ENCODE peak calls at places on chromosomes 7 and 10, in six cellular contexts. P is fibroblast of lung, A is sigmoid colon, E is EH, L is frontal cortex, V is H7. O is an unnamed sample.

GRCh38 chr7:105664816-105665525 is 83.7 kb upstream of the EFCAB10 start:
- DNase-seq in P (no peak), A (no peak), V (peak), E (peak), L (no peak), O (no peak)

GRCh38 chr10:84140036-84140379 is 699 bp downstream of the GHITM start:
- DNase-seq in P (peak), V (no peak), L (no peak), A (no peak), E (peak), O (no peak)

GRCh38 chr10:66762218-66762729 is 163.6 kb upstream of the LRRTM3 start:
- DNase-seq in P (no peak), V (no peak), A (no peak), L (no peak), E (no peak), O (no peak)

GRCh38 chr10:77457266-77457665 is 180.3 kb downstream of the KCNMA1 start:
- DNase-seq in L (no peak), P (no peak), E (no peak), V (peak), A (no peak), O (no peak)

GRCh38 chr10:6766480-6766879 is 186.4 kb upstream of the PRKCQ start:
- DNase-seq in V (no peak), A (no peak), P (peak), E (no peak), L (no peak), O (no peak)

GRCh38 chr7:43015301-43015700 is 83.1 kb downstream of the MRPL32 start:
- DNase-seq in L (no peak), A (no peak), E (no peak), V (no peak), P (no peak), O (no peak)

GRCh38 chr7:107594961-107595737 is 15.1 kb downstream of the BCAP29 start:
- DNase-seq in A (no peak), L (no peak), P (peak), V (no peak), E (peak), O (no peak)

GRCh38 chr10:110649652-110650264 is 5.6 kb downstream of the RBM20 start:
- DNase-seq in V (no peak), L (no peak), A (no peak), P (no peak), E (peak), O (no peak)